ENCODE peak calls at places on chromosomes 4 and X, in eight cellular contexts. Y is activated T-helper 1 cell treated with anti-CD3 and anti-CD28 coated beads, Interleukin-12 subunit alpha, Interleukin-12 subunit beta, Interleukin-2, Interleukin-4 antibody, amounts not matched to agents 30 ng/mL and 10 ng/mL and 1 ng/mL, durations not matched to agents 14 hours and 24 hours and 36 hours; X is EL; N is stimulated activated CD4-positive, alpha-beta T cell treated with anti-CD3 and anti-CD28 coated beads, Interleukin-12 subunit alpha, Interleukin-12 subunit beta, amount 100 ng/mL, for 24 hours; C is kidney; D is ecto neural progenitor cell; S is astrocyte of the spinal cord; J is head of caudate nucleus. L is an unnamed sample.

GRCh38 chr4:84962102-84962501 is 4.4 kb downstream of the WDFY3 start:
- DNase-seq in D (no peak), X (no peak), J (no peak), N (no peak), S (no peak), C (no peak), Y (no peak), L (no peak)

GRCh38 chrX:129450123-129450522 is 73.2 kb downstream of the SMARCA1 start:
- DNase-seq in C (no peak), N (no peak), S (no peak), X (no peak), J (no peak), Y (no peak), D (no peak), L (no peak)

GRCh38 chr4:110211007-110211769 is 12.8 kb upstream of the ELOVL6 start:
- DNase-seq in J (no peak), S (peak), X (peak), C (no peak), Y (no peak), N (no peak), D (no peak), L (no peak)

GRCh38 chr4:101104264-101105052 is 242.9 kb downstream of the PPP3CA start:
- DNase-seq in N (no peak), X (no peak), Y (no peak), S (no peak), C (no peak), D (no peak), J (no peak), L (no peak)

GRCh38 chr4:152678841-152679240 is 956 bp downstream of the TMEM154 start:
- DNase-seq in S (no peak), Y (no peak), X (peak), J (no peak), N (no peak), C (no peak), D (no peak), L (no peak)

GRCh38 chrX:153445856-153446635 is at the start of gene TREX2:
- DNase-seq in J (no peak), S (no peak), Y (no peak), C (no peak), N (no peak), D (no peak), X (no peak), L (no peak)

GRCh38 chrX:53831662-53832635 is 145.4 kb upstream of the HUWE1 start:
- DNase-seq in N (peak), X (peak), S (peak), C (no peak), J (no peak), D (no peak), Y (peak), L (peak)

GRCh38 chr4:184309241-184310170 is 91.8 kb upstream of the ENPP6 start:
- DNase-seq in N (no peak), Y (no peak), J (peak), S (no peak), D (no peak), C (no peak), X (no peak), L (no peak)

GRCh38 chr4:15042529-15043167 is 40.4 kb downstream of the CPEB2 start:
- DNase-seq in S (no peak), D (no peak), N (no peak), J (no peak), C (no peak), X (peak), Y (no peak), L (no peak)

GRCh38 chr4:171521726-171522125 is 291.5 kb upstream of the GALNTL6 start:
- DNase-seq in J (no peak), X (no peak), Y (no peak), N (no peak), S (no peak), D (no peak), C (no peak), L (no peak)

GRCh38 chr4:163332526-163333405 is at the start of gene NPY1R:
- DNase-seq in S (peak), D (peak), C (peak), N (peak), Y (peak), J (peak), X (peak), L (no peak)

GRCh38 chr4:26288308-26288982 is 32.4 kb upstream of the RBPJ start:
- DNase-seq in C (no peak), N (no peak), D (no peak), Y (peak), X (peak), J (no peak), S (peak), L (peak)